ENCODE peak calls at places on chromosomes 7 and 10, in seven cellular contexts. One of them, this sample, is unnamed.

GRCh38 chr10:77643795-77644468 is 6.3 kb upstream of the KCNMA1 start:
- DNase-seq in A549: peak
- DNase-seq in neural progenitor cell: peak
- DNase-seq in glutamatergic neuron: peak
- DNase-seq in WERI-Rb-1: peak
- DNase-seq in CD8-positive, alpha-beta T cell: no peak
- DNase-seq in GM10248: no peak
- DNase-seq in this sample: peak

GRCh38 chr10:97515260-97515978 is 16.7 kb downstream of the UBTD1 start:
- DNase-seq in WERI-Rb-1: peak
- DNase-seq in CD8-positive, alpha-beta T cell: no peak
- DNase-seq in GM10248: no peak
- DNase-seq in neural progenitor cell: no peak
- DNase-seq in A549: no peak
- DNase-seq in glutamatergic neuron: no peak
- DNase-seq in this sample: no peak

GRCh38 chr7:17441557-17441956 is 143.1 kb downstream of the AHR start:
- DNase-seq in GM10248: no peak
- DNase-seq in glutamatergic neuron: no peak
- DNase-seq in WERI-Rb-1: no peak
- DNase-seq in CD8-positive, alpha-beta T cell: no peak
- DNase-seq in neural progenitor cell: no peak
- DNase-seq in A549: no peak
- DNase-seq in this sample: no peak

GRCh38 chr7:72405389-72405788 is 6.7 kb downstream of the CALN1 start:
- DNase-seq in A549: no peak
- DNase-seq in WERI-Rb-1: no peak
- DNase-seq in glutamatergic neuron: no peak
- DNase-seq in GM10248: no peak
- DNase-seq in CD8-positive, alpha-beta T cell: no peak
- DNase-seq in neural progenitor cell: no peak
- DNase-seq in this sample: no peak

GRCh38 chr10:73874267-73875138 is at the start of gene CAMK2G:
- DNase-seq in CD8-positive, alpha-beta T cell: peak
- DNase-seq in WERI-Rb-1: peak
- DNase-seq in A549: peak
- DNase-seq in glutamatergic neuron: peak
- DNase-seq in GM10248: peak
- DNase-seq in neural progenitor cell: peak
- DNase-seq in this sample: peak

GRCh38 chr7:6284055-6284400 is 11.6 kb upstream of the CYTH3 start:
- DNase-seq in CD8-positive, alpha-beta T cell: no peak
- DNase-seq in neural progenitor cell: no peak
- DNase-seq in glutamatergic neuron: no peak
- DNase-seq in A549: peak
- DNase-seq in WERI-Rb-1: no peak
- DNase-seq in GM10248: no peak
- DNase-seq in this sample: no peak

GRCh38 chr7:88307841-88308240 is 1.1 kb upstream of the STEAP4 start:
- DNase-seq in A549: no peak
- DNase-seq in glutamatergic neuron: no peak
- DNase-seq in CD8-positive, alpha-beta T cell: no peak
- DNase-seq in GM10248: no peak
- DNase-seq in neural progenitor cell: no peak
- DNase-seq in WERI-Rb-1: no peak
- DNase-seq in this sample: no peak

GRCh38 chr7:87561102-87561501 is 39.6 kb downstream of the ABCB1 start:
- DNase-seq in WERI-Rb-1: no peak
- DNase-seq in neural progenitor cell: no peak
- DNase-seq in A549: no peak
- DNase-seq in GM10248: no peak
- DNase-seq in CD8-positive, alpha-beta T cell: no peak
- DNase-seq in glutamatergic neuron: no peak
- DNase-seq in this sample: no peak

GRCh38 chr7:69358163-69358821 is 240.0 kb upstream of the AUTS2 start:
- DNase-seq in WERI-Rb-1: no peak
- DNase-seq in GM10248: no peak
- DNase-seq in CD8-positive, alpha-beta T cell: no peak
- DNase-seq in glutamatergic neuron: no peak
- DNase-seq in neural progenitor cell: peak
- DNase-seq in A549: no peak
- DNase-seq in this sample: no peak

GRCh38 chr7:34058791-34059550 is 153.6 kb downstream of the BMPER start:
- DNase-seq in WERI-Rb-1: no peak
- DNase-seq in glutamatergic neuron: peak
- DNase-seq in CD8-positive, alpha-beta T cell: no peak
- DNase-seq in A549: no peak
- DNase-seq in GM10248: no peak
- DNase-seq in neural progenitor cell: no peak
- DNase-seq in this sample: no peak

GRCh38 chr10:124145109-124145860 is 51.9 kb upstream of the CHST15 start:
- DNase-seq in CD8-positive, alpha-beta T cell: no peak
- DNase-seq in glutamatergic neuron: no peak
- DNase-seq in GM10248: no peak
- DNase-seq in neural progenitor cell: no peak
- DNase-seq in A549: no peak
- DNase-seq in WERI-Rb-1: no peak
- DNase-seq in this sample: no peak

GRCh38 chr10:124155781-124156401 is 62.5 kb upstream of the CHST15 start:
- DNase-seq in CD8-positive, alpha-beta T cell: no peak
- DNase-seq in neural progenitor cell: no peak
- DNase-seq in A549: no peak
- DNase-seq in GM10248: no peak
- DNase-seq in WERI-Rb-1: no peak
- DNase-seq in glutamatergic neuron: no peak
- DNase-seq in this sample: peak

GRCh38 chr7:36037121-36037662 is 115.9 kb upstream of the EEPD1 start:
- DNase-seq in GM10248: no peak
- DNase-seq in CD8-positive, alpha-beta T cell: no peak
- DNase-seq in glutamatergic neuron: no peak
- DNase-seq in neural progenitor cell: no peak
- DNase-seq in A549: peak
- DNase-seq in WERI-Rb-1: no peak
- DNase-seq in this sample: no peak

GRCh38 chr7:98116656-98117461 is 10.2 kb downstream of the LMTK2 start:
- DNase-seq in WERI-Rb-1: no peak
- DNase-seq in neural progenitor cell: no peak
- DNase-seq in GM10248: peak
- DNase-seq in CD8-positive, alpha-beta T cell: no peak
- DNase-seq in A549: peak
- DNase-seq in glutamatergic neuron: no peak
- DNase-seq in this sample: no peak

GRCh38 chr7:74174606-74175082 is 488 bp downstream of the EIF4H start:
- DNase-seq in WERI-Rb-1: peak
- DNase-seq in GM10248: peak
- DNase-seq in A549: peak
- DNase-seq in CD8-positive, alpha-beta T cell: peak
- DNase-seq in neural progenitor cell: peak
- DNase-seq in glutamatergic neuron: peak
- DNase-seq in this sample: peak

GRCh38 chr10:93462881-93463280 is 19.3 kb downstream of the MYOF start:
- DNase-seq in GM10248: no peak
- DNase-seq in neural progenitor cell: no peak
- DNase-seq in glutamatergic neuron: no peak
- DNase-seq in A549: peak
- DNase-seq in WERI-Rb-1: no peak
- DNase-seq in CD8-positive, alpha-beta T cell: no peak
- DNase-seq in this sample: no peak

GRCh38 chr10:4450981-4451501 is 375.0 kb upstream of the AKR1E2 start:
- DNase-seq in neural progenitor cell: no peak
- DNase-seq in glutamatergic neuron: no peak
- DNase-seq in A549: no peak
- DNase-seq in CD8-positive, alpha-beta T cell: no peak
- DNase-seq in GM10248: no peak
- DNase-seq in WERI-Rb-1: no peak
- DNase-seq in this sample: no peak

GRCh38 chr10:133276435-133277201 is at the start of gene ADAM8:
- DNase-seq in glutamatergic neuron: peak
- DNase-seq in neural progenitor cell: peak
- DNase-seq in GM10248: peak
- DNase-seq in WERI-Rb-1: peak
- DNase-seq in CD8-positive, alpha-beta T cell: peak
- DNase-seq in A549: no peak
- DNase-seq in this sample: peak

GRCh38 chr10:27369832-27370231 is 129.2 kb upstream of the ACBD5 start:
- DNase-seq in CD8-positive, alpha-beta T cell: no peak
- DNase-seq in A549: peak
- DNase-seq in WERI-Rb-1: no peak
- DNase-seq in glutamatergic neuron: no peak
- DNase-seq in GM10248: no peak
- DNase-seq in neural progenitor cell: no peak
- DNase-seq in this sample: no peak

GRCh38 chr10:29576681-29577080 is 58.1 kb downstream of the SVIL start:
- DNase-seq in WERI-Rb-1: no peak
- DNase-seq in glutamatergic neuron: no peak
- DNase-seq in A549: no peak
- DNase-seq in CD8-positive, alpha-beta T cell: no peak
- DNase-seq in GM10248: no peak
- DNase-seq in neural progenitor cell: no peak
- DNase-seq in this sample: no peak

DNA sequence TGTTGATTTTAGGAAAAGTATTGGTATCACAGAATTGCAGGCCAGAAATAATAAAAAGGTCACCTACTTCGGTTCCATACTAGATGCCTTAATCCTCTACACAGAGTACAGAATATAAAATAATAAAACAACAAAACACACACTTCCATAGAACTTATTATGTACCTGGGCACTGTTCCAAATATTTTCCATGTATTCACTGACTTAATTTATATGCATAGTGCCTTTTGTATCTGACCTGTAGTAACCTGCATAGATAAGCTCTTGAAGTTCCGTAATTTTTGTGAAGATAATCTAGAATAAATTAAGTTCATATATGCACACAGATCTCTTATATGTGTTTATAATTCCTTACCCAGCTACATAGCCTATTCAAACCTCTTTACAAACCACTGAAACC is 78.3 kb downstream of the RAPGEF5 start:
- DNase-seq in CD8-positive, alpha-beta T cell: no peak
- DNase-seq in A549: no peak
- DNase-seq in WERI-Rb-1: no peak
- DNase-seq in neural progenitor cell: no peak
- DNase-seq in glutamatergic neuron: no peak
- DNase-seq in GM10248: no peak
- DNase-seq in this sample: no peak
- TF ChIP-seq CTCF in CD8-positive, alpha-beta T cell: no peak
- TF ChIP-seq CTCF in A549: no peak
- TF ChIP-seq CTCF in WERI-Rb-1: no peak
- TF ChIP-seq CTCF in neural progenitor cell: no peak
- TF ChIP-seq CTCF in glutamatergic neuron: no peak
- TF ChIP-seq CTCF in GM10248: no peak
- TF ChIP-seq CTCF in this sample: no peak

GRCh38 chr7:99579956-99580777 is 17.9 kb upstream of the TMEM225B start:
- DNase-seq in WERI-Rb-1: peak
- DNase-seq in GM10248: no peak
- DNase-seq in CD8-positive, alpha-beta T cell: peak
- DNase-seq in neural progenitor cell: peak
- DNase-seq in glutamatergic neuron: peak
- DNase-seq in A549: no peak
- DNase-seq in this sample: peak

GRCh38 chr7:99576251-99576650 is 17.8 kb downstream of the ZNF655 start:
- DNase-seq in A549: no peak
- DNase-seq in WERI-Rb-1: no peak
- DNase-seq in CD8-positive, alpha-beta T cell: no peak
- DNase-seq in neural progenitor cell: no peak
- DNase-seq in glutamatergic neuron: no peak
- DNase-seq in GM10248: no peak
- DNase-seq in this sample: no peak

GRCh38 chr7:99579281-99579955 is 18.6 kb upstream of the TMEM225B start:
- DNase-seq in WERI-Rb-1: no peak
- DNase-seq in CD8-positive, alpha-beta T cell: no peak
- DNase-seq in glutamatergic neuron: no peak
- DNase-seq in GM10248: no peak
- DNase-seq in neural progenitor cell: no peak
- DNase-seq in A549: no peak
- DNase-seq in this sample: no peak
- TF ChIP-seq CTCF in WERI-Rb-1: no peak
- TF ChIP-seq CTCF in CD8-positive, alpha-beta T cell: no peak
- TF ChIP-seq CTCF in glutamatergic neuron: no peak
- TF ChIP-seq CTCF in GM10248: no peak
- TF ChIP-seq CTCF in neural progenitor cell: no peak
- TF ChIP-seq CTCF in A549: no peak
- TF ChIP-seq CTCF in this sample: no peak

DNA sequence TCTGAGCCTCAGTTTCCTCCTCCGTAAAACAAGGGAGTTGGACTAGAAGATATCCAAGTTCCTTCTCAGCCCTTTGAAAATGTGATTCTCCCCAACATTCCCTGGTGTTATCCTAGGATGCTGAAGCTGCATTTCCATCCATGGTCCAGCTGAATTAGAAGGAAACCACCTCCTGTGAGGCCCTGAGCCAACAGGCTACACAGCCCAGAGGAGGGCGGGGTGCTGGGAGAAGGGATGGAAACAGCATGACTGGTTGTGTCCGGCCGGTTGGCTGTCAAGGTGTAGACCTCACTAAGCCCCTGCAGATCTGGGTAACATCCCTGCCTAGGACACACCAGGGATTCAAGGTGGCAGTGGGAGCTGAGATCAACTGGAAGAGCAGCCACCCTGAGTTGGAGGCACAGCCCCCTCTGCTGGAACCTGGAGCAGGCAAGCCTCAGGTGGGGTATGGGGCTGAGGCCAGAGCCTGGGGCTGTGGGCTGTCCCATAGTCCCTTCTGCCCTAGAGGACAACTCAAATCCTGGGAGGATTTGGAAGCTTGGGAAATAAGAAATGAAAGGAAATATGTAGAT is 72.0 kb downstream of the PAX2 start:
- DNase-seq in WERI-Rb-1: peak
- DNase-seq in A549: no peak
- DNase-seq in CD8-positive, alpha-beta T cell: no peak
- DNase-seq in GM10248: no peak
- DNase-seq in neural progenitor cell: peak
- DNase-seq in glutamatergic neuron: no peak
- DNase-seq in this sample: no peak
- TF ChIP-seq CTCF in WERI-Rb-1: peak
- TF ChIP-seq CTCF in A549: no peak
- TF ChIP-seq CTCF in CD8-positive, alpha-beta T cell: no peak
- TF ChIP-seq CTCF in GM10248: no peak
- TF ChIP-seq CTCF in neural progenitor cell: peak
- TF ChIP-seq CTCF in glutamatergic neuron: no peak
- TF ChIP-seq CTCF in this sample: peak

GRCh38 chr7:156532016-156532602 is 108.5 kb upstream of the RNF32 start:
- DNase-seq in CD8-positive, alpha-beta T cell: no peak
- DNase-seq in WERI-Rb-1: no peak
- DNase-seq in neural progenitor cell: no peak
- DNase-seq in A549: no peak
- DNase-seq in GM10248: no peak
- DNase-seq in glutamatergic neuron: no peak
- DNase-seq in this sample: no peak
- TF ChIP-seq CTCF in CD8-positive, alpha-beta T cell: no peak
- TF ChIP-seq CTCF in WERI-Rb-1: no peak
- TF ChIP-seq CTCF in neural progenitor cell: no peak
- TF ChIP-seq CTCF in A549: no peak
- TF ChIP-seq CTCF in GM10248: no peak
- TF ChIP-seq CTCF in glutamatergic neuron: no peak
- TF ChIP-seq CTCF in this sample: no peak